ENCODE peak calls at places on chromosomes 6 and 20, in nine cellular contexts. E, O, M, S, Y, F, W, P and V are unnamed samples. For H3K79me2, the result is how much of the 10 kb centered on the place peaks cover.

GRCh38 chr6:144033816-144034540 is 25.9 kb upstream of the PLAGL1 start:
- DNase-seq in E (peak), O (peak), M (no peak), S (no peak), Y (peak), F (no peak), W (no peak), P (peak), V (no peak)

GRCh38 chr6:3310710-3311109 is 52.0 kb downstream of the PSMG4 start:
- DNase-seq in E (no peak), O (no peak), M (no peak), S (no peak), Y (no peak), F (no peak), W (no peak), P (no peak), V (no peak)

GRCh38 chr20:50339196-50339901 is 148.7 kb downstream of the CEBPB start:
- DNase-seq in E (peak), O (peak), M (no peak), S (no peak), Y (peak), F (no peak), W (no peak), P (no peak), V (no peak)

GRCh38 chr6:14806101-14806500 is 439.8 kb upstream of the JARID2 start:
- DNase-seq in E (no peak), O (no peak), M (no peak), S (no peak), Y (no peak), F (no peak), W (no peak), P (no peak), V (no peak)

GRCh38 chr20:35702051-35702823 is 3.0 kb downstream of the ROMO1 start:
- DNase-seq in E (peak), O (peak), M (no peak), S (no peak), Y (no peak), F (no peak), W (no peak), P (no peak), V (no peak)

GRCh38 chr6:41370488-41371111 is 35.2 kb downstream of the NCR2 start:
- DNase-seq in E (no peak), O (no peak), M (no peak), S (no peak), Y (peak), F (no peak), W (no peak), P (no peak), V (peak)

GRCh38 chr6:142732790-142733189 is 212.2 kb downstream of the HIVEP2 start:
- DNase-seq in E (no peak), O (no peak), M (no peak), S (no peak), Y (no peak), F (no peak), W (no peak), P (no peak), V (no peak)

GRCh38 chr6:5422321-5422915 is 161.1 kb downstream of the FARS2 start:
- DNase-seq in E (peak), O (peak), M (peak), S (peak), Y (peak), F (peak), W (peak), P (peak), V (peak)

GRCh38 chr20:52031206-52031573 is 160.4 kb downstream of the ZFP64 start:
- DNase-seq in E (no peak), O (peak), M (no peak), S (no peak), Y (no peak), F (no peak), W (no peak), P (no peak), V (no peak)

GRCh38 chr20:5552154-5552553 is 198.0 kb upstream of the SHLD1 start:
- DNase-seq in E (no peak), O (no peak), M (no peak), S (no peak), Y (no peak), F (no peak), W (no peak), P (no peak), V (no peak)

GRCh38 chr6:71349395-71349794 is 60.8 kb downstream of the OGFRL1 start:
- DNase-seq in E (no peak), O (peak), M (peak), S (no peak), Y (peak), F (no peak), W (peak), P (peak), V (peak)

GRCh38 chr20:52945862-52946522 is 26.2 kb upstream of the TSHZ2 start:
- DNase-seq in E (no peak), O (no peak), M (no peak), S (no peak), Y (no peak), F (no peak), W (no peak), P (peak), V (no peak)

GRCh38 chr6:15317934-15318902 is 72.3 kb downstream of the JARID2 start:
- DNase-seq in E (no peak), O (peak), M (no peak), S (no peak), Y (peak), F (no peak), W (no peak), P (no peak), V (no peak)

GRCh38 chr6:141677598-141678211 is 455.0 kb upstream of the GJE1 start:
- DNase-seq in E (peak), O (peak), M (peak), S (no peak), Y (peak), F (no peak), W (peak), P (peak), V (peak)

GRCh38 chr6:151535476-151536279 is 41.9 kb downstream of the CCDC170 start:
- DNase-seq in E (no peak), O (no peak), M (no peak), S (no peak), Y (no peak), F (no peak), W (no peak), P (no peak), V (no peak)

GRCh38 chr6:13397359-13398080 is 69.2 kb upstream of the TBC1D7 start:
- DNase-seq in E (no peak), O (peak), M (peak), S (no peak), Y (no peak), F (peak), W (no peak), P (no peak), V (no peak)

GRCh38 chr6:17096657-17097056 is 5.2 kb upstream of the STMND1 start:
- DNase-seq in E (no peak), O (no peak), M (no peak), S (no peak), Y (no peak), F (no peak), W (no peak), P (peak), V (no peak)

GRCh38 chr6:157381631-157382621 is 936 bp downstream of the ZDHHC14 start:
- DNase-seq in E (peak), O (peak), M (peak), S (peak), Y (peak), F (peak), W (no peak), P (peak), V (peak)

GRCh38 chr6:33904050-33904827 is 100.4 kb upstream of the MLN start:
- DNase-seq in E (no peak), O (no peak), M (no peak), S (no peak), Y (peak), F (no peak), W (no peak), P (no peak), V (no peak)

GRCh38 chr6:146410851-146411595 is 132.6 kb upstream of the RAB32 start:
- DNase-seq in E (peak), O (peak), M (no peak), S (no peak), Y (no peak), F (no peak), W (no peak), P (no peak), V (no peak)

GRCh38 chr6:6971369-6971768 is 136.4 kb upstream of the RREB1 start:
- DNase-seq in E (no peak), O (no peak), M (no peak), S (no peak), Y (no peak), F (no peak), W (no peak), P (peak), V (no peak)

DNA sequence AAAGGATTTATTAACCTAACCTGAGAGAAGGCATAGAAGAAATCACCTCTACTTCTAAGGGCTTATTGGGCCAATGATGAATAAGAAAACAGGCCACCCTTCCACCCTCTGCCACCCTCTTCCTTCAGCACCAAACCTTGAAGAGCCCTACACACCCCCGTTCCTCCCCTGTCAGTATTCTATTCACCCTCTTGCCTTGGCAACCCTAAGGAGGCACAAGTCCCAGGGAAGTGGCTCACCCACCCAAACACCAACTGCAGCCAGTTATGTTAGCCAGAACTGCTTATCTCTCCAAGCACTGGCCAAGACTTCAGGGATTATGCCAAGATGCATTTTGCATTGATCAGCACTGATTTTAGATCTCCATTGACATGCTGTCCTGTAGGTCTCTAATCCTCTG is 15.9 kb downstream of the CNKSR3 start:
- DNase-seq in E (no peak), O (no peak), M (no peak), S (no peak), Y (no peak), F (no peak), W (no peak), P (no peak), V (no peak)
- H3K79me2 ChIP-seq in E (under half), O (under half), M (under half), S (under half), Y (half or more), F (under half), W (under half), P (half or more), V (under half)

GRCh38 chr6:106186172-106186571 is 100.0 kb downstream of the PRDM1 start:
- DNase-seq in E (no peak), O (no peak), M (no peak), S (no peak), Y (no peak), F (no peak), W (no peak), P (no peak), V (no peak)

GRCh38 chr6:106185626-106186025 is 99.5 kb downstream of the PRDM1 start:
- DNase-seq in E (no peak), O (no peak), M (no peak), S (no peak), Y (no peak), F (no peak), W (no peak), P (no peak), V (no peak)

GRCh38 chr6:106187424-106187982 is 101.4 kb downstream of the PRDM1 start:
- DNase-seq in E (no peak), O (peak), M (peak), S (no peak), Y (no peak), F (no peak), W (no peak), P (no peak), V (no peak)

GRCh38 chr6:106186714-106187113 is 100.6 kb downstream of the PRDM1 start:
- DNase-seq in E (no peak), O (no peak), M (no peak), S (no peak), Y (no peak), F (no peak), W (no peak), P (no peak), V (no peak)

DNA sequence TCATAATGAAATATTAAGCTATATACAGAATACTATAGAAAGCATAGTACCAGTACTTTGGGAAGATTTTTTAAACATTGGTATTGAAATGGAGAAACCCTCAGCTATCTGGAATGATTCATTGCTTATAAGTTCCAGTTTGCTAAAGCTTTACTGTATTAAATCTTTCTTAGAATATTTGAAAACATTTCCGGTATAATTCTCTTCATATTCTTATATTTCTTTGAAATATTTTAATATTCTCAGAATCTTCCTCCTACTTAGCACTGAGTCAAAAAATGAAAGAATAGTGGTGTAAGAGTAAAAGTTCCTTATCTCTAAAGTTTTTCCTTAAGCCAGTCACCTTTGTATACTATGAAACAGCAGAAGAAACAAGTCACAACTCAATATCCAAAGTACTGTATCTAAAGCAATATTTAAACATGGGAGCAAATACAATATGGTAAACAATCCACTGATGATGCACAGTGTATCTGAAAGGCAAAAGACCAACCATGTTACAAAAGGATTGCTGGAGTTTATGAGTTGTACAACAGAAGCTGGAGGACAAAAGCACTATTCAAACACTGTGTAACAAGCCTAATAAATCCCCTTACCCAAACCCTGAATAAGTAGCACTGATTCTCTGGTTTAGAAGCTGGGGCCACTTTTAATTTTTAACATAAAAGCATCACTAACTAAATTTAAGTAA is 102.1 kb downstream of the PRDM1 start:
- DNase-seq in E (no peak), O (no peak), M (no peak), S (no peak), Y (no peak), F (no peak), W (no peak), P (no peak), V (no peak)
- H3K79me2 ChIP-seq in E (under half), O (under half), M (under half), S (under half), Y (under half), F (under half), W (under half), P (under half), V (under half)

GRCh38 chr6:160895562-160895961 is 96.0 kb upstream of the MAP3K4 start:
- DNase-seq in E (no peak), O (no peak), M (no peak), S (no peak), Y (no peak), F (no peak), W (no peak), P (no peak), V (no peak)
- H3K79me2 ChIP-seq in E (under half), O (under half), M (under half), S (under half), Y (under half), F (under half), W (under half), P (under half), V (under half)

DNA sequence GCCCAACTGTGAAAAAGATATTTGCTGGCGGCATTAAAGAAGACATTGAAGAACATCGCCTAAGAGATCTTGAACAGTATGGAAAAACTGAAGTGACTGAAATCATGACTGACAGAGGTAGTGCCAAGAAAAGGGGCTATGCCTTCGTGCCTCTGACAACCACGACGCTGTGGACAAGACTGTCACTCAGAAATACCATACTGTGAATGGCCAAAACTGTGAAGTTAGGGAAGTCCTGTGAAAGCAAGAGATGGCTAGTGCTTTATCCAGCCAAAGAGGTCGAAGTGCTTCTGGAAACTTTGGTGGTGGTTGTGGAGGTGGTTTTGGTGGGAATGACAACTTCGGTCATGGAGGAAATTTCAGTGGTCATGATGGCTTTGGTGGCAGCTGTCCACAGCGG is 7.5 kb downstream of the SFT2D1 start:
- DNase-seq in E (no peak), O (no peak), M (no peak), S (no peak), Y (no peak), F (no peak), W (no peak), P (no peak), V (no peak)
- H3K79me2 ChIP-seq in E (half or more), O (half or more), M (half or more), S (under half), Y (half or more), F (half or more), W (half or more), P (half or more), V (half or more)

GRCh38 chr6:35283361-35283760 is 14.3 kb upstream of the DEF6 start:
- DNase-seq in E (no peak), O (no peak), M (no peak), S (no peak), Y (no peak), F (no peak), W (no peak), P (no peak), V (no peak)

GRCh38 chr6:35287671-35288396 is 9.8 kb upstream of the DEF6 start:
- DNase-seq in E (no peak), O (peak), M (no peak), S (no peak), Y (no peak), F (no peak), W (no peak), P (no peak), V (no peak)

GRCh38 chr6:35280903-35281302 is 16.7 kb upstream of the DEF6 start:
- DNase-seq in E (no peak), O (peak), M (no peak), S (no peak), Y (no peak), F (no peak), W (no peak), P (no peak), V (no peak)

GRCh38 chr6:35278708-35279107 is 18.9 kb upstream of the DEF6 start:
- DNase-seq in E (no peak), O (no peak), M (no peak), S (no peak), Y (no peak), F (no peak), W (no peak), P (no peak), V (no peak)

GRCh38 chr6:35282472-35282871 is 15.1 kb upstream of the DEF6 start:
- DNase-seq in E (no peak), O (no peak), M (no peak), S (no peak), Y (no peak), F (no peak), W (no peak), P (no peak), V (no peak)
- H3K79me2 ChIP-seq in E (under half), O (under half), M (under half), S (under half), Y (under half), F (under half), W (under half), P (under half), V (under half)

DNA sequence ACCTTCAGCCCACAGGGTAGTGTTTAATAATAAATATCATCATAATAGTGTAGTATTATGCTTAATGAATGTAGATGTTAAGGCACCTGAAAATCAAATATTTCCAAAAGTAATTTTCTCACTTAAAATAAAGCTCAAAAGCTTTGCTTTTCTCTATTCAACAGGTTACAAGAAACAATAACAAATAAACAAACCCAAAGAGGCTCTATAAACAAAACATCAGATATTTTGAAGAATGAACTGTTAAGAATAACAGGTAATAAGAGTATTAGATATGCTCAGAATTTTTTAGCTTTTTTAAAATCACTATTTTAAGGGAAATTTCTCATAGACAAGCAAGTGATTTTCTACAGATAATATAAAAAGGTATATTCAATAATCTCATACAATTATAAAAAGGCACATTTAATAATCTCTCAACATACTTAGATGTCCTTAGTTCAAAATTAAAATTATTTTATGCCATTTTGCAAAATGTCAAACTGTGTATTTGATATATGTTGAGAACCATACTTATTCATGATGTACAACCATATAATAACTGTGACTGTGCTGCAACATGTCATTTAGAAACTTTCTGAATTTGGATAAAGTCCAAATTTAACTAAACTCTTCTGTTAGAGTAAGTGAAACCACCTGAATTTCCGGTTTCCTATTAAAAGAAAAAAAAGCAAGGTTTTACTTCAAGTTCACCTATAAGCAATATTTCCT is 35.8 kb downstream of the PHIP start:
- DNase-seq in E (no peak), O (no peak), M (no peak), S (no peak), Y (no peak), F (no peak), W (no peak), P (no peak), V (no peak)
- H3K79me2 ChIP-seq in E (under half), O (under half), M (half or more), S (under half), Y (half or more), F (under half), W (under half), P (under half), V (half or more)

GRCh38 chr20:32472581-32473207 is 112.4 kb downstream of the NOL4L start:
- DNase-seq in E (no peak), O (no peak), M (no peak), S (no peak), Y (no peak), F (no peak), W (no peak), P (no peak), V (no peak)

GRCh38 chr20:32474967-32475819 is 109.9 kb downstream of the NOL4L start:
- DNase-seq in E (peak), O (peak), M (no peak), S (peak), Y (peak), F (peak), W (no peak), P (peak), V (peak)

GRCh38 chr20:32474009-32474716 is 111.0 kb downstream of the NOL4L start:
- DNase-seq in E (no peak), O (no peak), M (no peak), S (no peak), Y (no peak), F (no peak), W (no peak), P (no peak), V (no peak)

GRCh38 chr20:32473231-32474008 is 111.7 kb downstream of the NOL4L start:
- DNase-seq in E (no peak), O (no peak), M (no peak), S (no peak), Y (peak), F (no peak), W (no peak), P (no peak), V (peak)

GRCh38 chr20:32474717-32474966 is 110.5 kb downstream of the NOL4L start:
- DNase-seq in E (no peak), O (no peak), M (no peak), S (no peak), Y (no peak), F (no peak), W (no peak), P (no peak), V (no peak)
- H3K79me2 ChIP-seq in E (half or more), O (under half), M (under half), S (under half), Y (half or more), F (under half), W (under half), P (half or more), V (half or more)

GRCh38 chr20:41148956-41149355 is 11.6 kb downstream of the PLCG1 start:
- DNase-seq in E (no peak), O (no peak), M (no peak), S (no peak), Y (no peak), F (no peak), W (no peak), P (no peak), V (no peak)
- H3K79me2 ChIP-seq in E (half or more), O (half or more), M (half or more), S (half or more), Y (half or more), F (under half), W (half or more), P (half or more), V (half or more)

DNA sequence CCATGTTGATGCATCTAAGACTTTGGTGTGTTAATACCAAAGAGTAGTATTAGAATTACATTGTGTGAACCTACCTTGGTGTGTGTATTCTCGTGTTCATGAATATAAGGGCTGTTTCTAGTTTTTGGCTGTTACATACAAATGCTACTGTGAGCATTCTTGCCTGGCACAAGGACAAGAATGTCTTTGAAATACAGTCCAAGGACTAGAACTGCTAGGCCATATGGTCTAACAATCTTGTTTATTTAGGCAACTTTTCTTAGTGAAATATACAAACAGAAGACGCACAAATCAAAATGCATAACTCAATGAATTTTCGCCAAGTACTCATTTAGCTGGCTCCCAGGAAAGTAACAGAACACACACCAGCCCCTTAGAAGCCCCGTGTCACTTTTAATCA is 28.5 kb downstream of the KDM1B start:
- DNase-seq in E (no peak), O (peak), M (no peak), S (no peak), Y (no peak), F (no peak), W (no peak), P (no peak), V (no peak)
- H3K79me2 ChIP-seq in E (under half), O (under half), M (under half), S (under half), Y (under half), F (under half), W (under half), P (under half), V (under half)